ENCODE peak calls at places on chromosomes 13 and 19, in five cellular contexts. D, C, L, G and T are unnamed samples.

GRCh38 chr13:51148952-51149573 is 38.0 kb upstream of the C13orf42 start:
- DNase-seq in D (peak; percentile 57), C (no peak), L (peak; percentile 42), G (no peak), T (peak; percentile 42)

GRCh38 chr19:58252102-58252685 is 23.5 kb downstream of the ZNF544 start:
- DNase-seq in D (no peak), C (no peak), L (no peak), G (no peak), T (no peak)

GRCh38 chr19:48290923-48291700 is 21.2 kb downstream of the ZNF114 start:
- DNase-seq in D (peak; percentile 76), C (peak; percentile 81), L (peak; percentile 58), G (peak; percentile 76), T (peak; percentile 90)

GRCh38 chr19:45613926-45614725 is 12.1 kb upstream of the GPR4 start:
- DNase-seq in D (peak; percentile 79), C (no peak), L (peak; percentile 81), G (no peak), T (no peak)

GRCh38 chr19:32816555-32817099 is 52.9 kb downstream of the SLC7A9 start:
- DNase-seq in D (no peak), C (no peak), L (no peak), G (no peak), T (no peak)

GRCh38 chr13:97395437-97396136 is 38.4 kb upstream of the RAP2A start:
- DNase-seq in D (no peak), C (no peak), L (peak; percentile 14), G (no peak), T (no peak)

GRCh38 chr13:105196052-105196451 is 1339.4 kb downstream of the EFNB2 start:
- DNase-seq in D (peak; percentile 43), C (no peak), L (no peak), G (no peak), T (peak; percentile 6)

GRCh38 chr13:98293570-98294142 is 116.6 kb upstream of the RNF113B start:
- DNase-seq in D (peak; percentile 44), C (no peak), L (no peak), G (no peak), T (no peak)

GRCh38 chr19:35608250-35608649 is 4.3 kb upstream of the HAUS5 start:
- DNase-seq in D (no peak), C (no peak), L (no peak), G (no peak), T (no peak)

GRCh38 chr13:43935878-43936277 is 56.2 kb downstream of the LACC1 start:
- DNase-seq in D (no peak), C (no peak), L (peak; percentile 1), G (no peak), T (no peak)

GRCh38 chr19:16429066-16429758 is 42.6 kb downstream of the EPS15L1 start:
- DNase-seq in D (no peak), C (peak; percentile 61), L (no peak), G (peak; percentile 88), T (no peak)

GRCh38 chr13:71867101-71867814 is at the start of gene DACH1:
- DNase-seq in D (peak; percentile 80), C (peak; percentile 57), L (peak; percentile 9), G (peak; percentile 56), T (peak; percentile 70)

GRCh38 chr13:73273276-73273675 is 214.5 kb downstream of the KLF5 start:
- DNase-seq in D (no peak), C (no peak), L (no peak), G (no peak), T (no peak)

GRCh38 chr13:110280231-110280813 is 26.6 kb downstream of the COL4A1 start:
- DNase-seq in D (no peak), C (no peak), L (no peak), G (no peak), T (no peak)

GRCh38 chr13:45055198-45055901 is 65.0 kb upstream of the GTF2F2 start:
- DNase-seq in D (peak; percentile 89), C (no peak), L (peak; percentile 86), G (no peak), T (no peak)

GRCh38 chr13:113535381-113535781 is 44.9 kb upstream of the DCUN1D2 start:
- DNase-seq in D (no peak), C (no peak), L (no peak), G (no peak), T (no peak)

GRCh38 chr19:45895519-45895972 is 6.9 kb downstream of the MYPOP start:
- DNase-seq in D (no peak), C (no peak), L (no peak), G (no peak), T (no peak)

GRCh38 chr13:73958657-73959397 is 175.4 kb downstream of the KLF12 start:
- DNase-seq in D (no peak), C (no peak), L (no peak), G (no peak), T (no peak)

GRCh38 chr19:35164418-35164817 is 9.9 kb downstream of the FXYD5 start:
- DNase-seq in D (no peak), C (no peak), L (no peak), G (no peak), T (no peak)

GRCh38 chr13:51041126-51041525 is 69.9 kb downstream of the C13orf42 start:
- DNase-seq in D (no peak), C (no peak), L (no peak), G (no peak), T (no peak)

GRCh38 chr19:45645631-45646344 is 6.6 kb upstream of the EML2 start:
- DNase-seq in D (peak; percentile 68), C (peak; percentile 56), L (peak; percentile 70), G (peak; percentile 85), T (peak; percentile 77)

DNA sequence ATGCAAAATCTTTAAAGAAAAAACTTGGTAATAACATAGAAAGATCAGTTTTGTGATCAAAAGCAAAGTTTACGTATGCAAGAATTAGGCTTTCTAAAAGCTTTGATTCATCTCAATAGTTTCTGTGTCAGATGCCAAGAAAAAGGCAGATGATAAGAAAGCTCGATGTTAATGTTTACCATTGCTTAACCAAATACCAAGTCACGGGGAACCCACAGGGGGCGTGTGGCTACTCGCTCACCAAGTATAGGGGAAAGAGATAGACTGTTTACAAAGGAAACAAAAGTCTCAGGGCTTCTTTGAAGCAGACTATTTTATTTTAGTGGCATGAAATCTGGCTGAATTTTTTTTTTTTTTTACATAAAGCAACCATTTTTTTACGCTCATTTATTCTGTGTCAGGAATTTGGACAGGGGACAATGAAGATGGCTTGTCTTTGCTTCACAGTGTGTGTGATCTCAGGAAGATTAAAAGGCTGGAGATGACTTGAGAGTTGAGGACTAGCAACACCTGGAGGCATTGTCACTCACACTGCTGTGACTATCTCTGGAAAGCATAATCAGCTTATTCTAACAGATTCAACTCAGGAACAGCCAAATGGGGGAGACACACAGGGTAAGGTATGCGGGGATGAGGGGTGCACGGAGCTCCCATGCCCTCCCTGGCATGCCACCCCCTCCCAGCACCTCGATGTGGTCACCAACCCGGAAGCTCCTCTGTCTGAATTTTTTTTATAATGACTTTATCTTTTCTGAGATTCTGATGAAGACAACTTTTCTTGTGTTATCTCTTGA is 24.9 kb downstream of the RCBTB1 start:
- DNase-seq in D (peak; percentile 19), C (no peak), L (no peak), G (no peak), T (no peak)
- TF ChIP-seq CTCF in D (peak; percentile 49), C (no peak), L (no peak), G (no peak), T (no peak)

DNA sequence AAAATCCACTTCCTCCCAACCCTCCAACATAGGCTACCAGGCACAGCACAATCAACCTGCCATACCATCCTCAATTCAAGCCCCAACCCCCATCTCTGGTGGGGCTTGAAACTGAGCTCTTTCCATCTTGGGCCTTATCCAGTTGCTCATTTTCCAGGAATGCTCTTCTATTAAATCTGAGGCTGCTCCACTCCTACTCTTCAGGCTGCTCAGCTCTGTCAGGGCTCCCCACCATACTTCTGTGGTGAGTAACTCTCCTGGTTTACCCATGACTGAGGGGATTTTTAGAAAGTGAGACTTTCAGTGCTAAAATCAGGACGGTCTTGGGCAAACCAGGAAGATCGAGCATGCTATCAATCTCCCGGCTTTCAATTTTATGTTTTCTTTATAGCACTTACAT is 512.8 kb downstream of the LMO7 start:
- DNase-seq in D (peak; percentile 63), C (no peak), L (peak; percentile 54), G (no peak), T (no peak)
- TF ChIP-seq CTCF in D (no peak), C (no peak), L (no peak), G (no peak), T (no peak)

GRCh38 chr13:21058361-21058760 is 3.0 kb downstream of the LATS2 start:
- DNase-seq in D (no peak), C (no peak), L (peak; percentile 30), G (no peak), T (no peak)

GRCh38 chr13:21060063-21060826 is 1.1 kb downstream of the LATS2 start:
- DNase-seq in D (no peak), C (no peak), L (no peak), G (peak; percentile 56), T (peak; percentile 63)

GRCh38 chr13:21063031-21063430 is 1.6 kb upstream of the LATS2 start:
- DNase-seq in D (no peak), C (no peak), L (no peak), G (no peak), T (no peak)

GRCh38 chr13:21061077-21061945 is at the start of gene LATS2:
- DNase-seq in D (peak; percentile 88), C (peak; percentile 96), L (peak; percentile 96), G (peak; percentile 97), T (peak; percentile 98)

GRCh38 chr13:21060827-21061076 is 634 bp downstream of the LATS2 start:
- DNase-seq in D (no peak), C (no peak), L (no peak), G (no peak), T (peak; percentile 67)
- TF ChIP-seq CTCF in D (no peak), C (no peak), L (no peak), G (no peak), T (no peak)

DNA sequence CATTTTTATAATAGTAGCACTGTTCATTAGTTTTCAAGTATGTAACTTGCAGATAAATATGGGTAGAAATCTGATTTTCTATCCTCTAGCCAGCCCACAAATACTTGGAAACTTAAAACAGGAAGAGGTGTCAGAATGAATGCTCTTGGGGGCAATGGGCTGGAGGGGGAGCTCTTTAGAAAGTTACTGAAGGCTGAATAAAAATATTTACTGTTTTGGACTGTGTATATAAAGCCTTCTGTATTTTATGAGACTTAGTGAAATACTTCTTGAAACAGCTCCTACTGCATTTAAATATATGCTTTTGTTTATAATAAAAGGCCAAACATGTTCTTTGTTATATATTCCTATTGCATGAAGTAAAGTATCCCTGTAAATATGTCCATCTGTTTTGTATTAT is 138.8 kb downstream of the RGCC start:
- DNase-seq in D (no peak), C (no peak), L (no peak), G (no peak), T (no peak)
- TF ChIP-seq CTCF in D (peak; percentile 38), C (no peak), L (peak; percentile 32), G (no peak), T (no peak)

GRCh38 chr19:43759515-43759914 is 4.8 kb upstream of the SMG9 start:
- DNase-seq in D (no peak), C (no peak), L (peak; percentile 84), G (no peak), T (no peak)
- TF ChIP-seq CTCF in D (peak; percentile 72), C (no peak), L (peak; percentile 60), G (no peak), T (no peak)